ENCODE peak calls at places on chromosomes 16 and 17, in nine cellular contexts. U is GM23248, F is neural progenitor cell, H is stomach, O is right lobe of liver, N is tibial artery, C is psoas muscle, W is OCI-LY7, K is left lung. G is an unnamed sample. For H3K4me1, the result is how much of the 10 kb centered on the place peaks cover.

GRCh38 chr16:79069634-79070033 is 530.9 kb downstream of the MAF start:
- DNase-seq in H (no peak), O (no peak), U (no peak), N (no peak), W (no peak), C (no peak), F (no peak), K (no peak), G (no peak)

GRCh38 chr17:1090454-1091189 is 89.2 kb downstream of the ABR start:
- DNase-seq in U (no peak), N (no peak), O (no peak), H (peak), C (no peak), W (no peak), F (no peak), K (no peak), G (no peak)

GRCh38 chr17:83144421-83145357 is 65.3 kb downstream of the METRNL start:
- DNase-seq in C (peak), O (no peak), F (no peak), K (no peak), H (no peak), N (no peak), U (peak), W (no peak), G (no peak)

GRCh38 chr16:2005646-2006045 is 4.0 kb downstream of the ZNF598 start:
- DNase-seq in N (no peak), F (no peak), W (no peak), K (no peak), C (no peak), U (no peak), H (no peak), O (peak), G (peak)

GRCh38 chr16:11229432-11229831 is 26.6 kb downstream of the SOCS1 start:
- DNase-seq in O (no peak), K (no peak), C (no peak), U (no peak), H (no peak), N (no peak), W (no peak), F (no peak), G (no peak)

GRCh38 chr16:70568601-70569217 is 45.1 kb downstream of the SF3B3 start:
- DNase-seq in U (no peak), W (no peak), K (no peak), O (no peak), N (no peak), H (no peak), F (no peak), C (no peak), G (no peak)

GRCh38 chr16:67170948-67171649 is 761 bp downstream of the NOL3 start:
- DNase-seq in N (no peak), U (peak), C (no peak), K (no peak), W (no peak), F (no peak), O (no peak), H (no peak), G (no peak)

GRCh38 chr17:74442670-74443515 is 11.0 kb downstream of the GPRC5C start:
- DNase-seq in O (peak), F (peak), C (peak), N (peak), H (peak), K (peak), W (peak), U (peak), G (peak)

GRCh38 chr16:49884033-49884707 is 28.3 kb upstream of the ZNF423 start:
- DNase-seq in K (no peak), U (peak), F (no peak), W (no peak), N (no peak), H (no peak), O (no peak), C (no peak), G (no peak)

GRCh38 chr16:19389246-19389645 is 28.4 kb upstream of the TMC5 start:
- DNase-seq in U (peak), K (peak), C (no peak), O (peak), F (peak), N (no peak), H (peak), W (peak), G (peak)

GRCh38 chr16:58511933-58512815 is 3.1 kb upstream of the SETD6 start:
- DNase-seq in W (peak), C (peak), K (peak), N (peak), F (peak), H (peak), U (peak), O (peak), G (peak)

GRCh38 chr17:82956726-82957468 is 117.1 kb upstream of the ZNF750 start:
- DNase-seq in K (peak), U (no peak), C (peak), N (no peak), H (peak), F (no peak), W (no peak), O (peak), G (peak)

GRCh38 chr17:34570491-34570890 is 8.9 kb upstream of the TMEM132E start:
- DNase-seq in C (no peak), W (no peak), F (no peak), O (no peak), U (peak), K (no peak), H (no peak), N (no peak), G (no peak)

GRCh38 chr17:75514299-75515228 is 773 bp downstream of the CASKIN2 start:
- DNase-seq in F (peak), K (no peak), O (no peak), H (no peak), W (no peak), C (no peak), U (peak), N (no peak), G (peak)

GRCh38 chr17:50468120-50469004 is at the start of gene CHAD:
- DNase-seq in F (peak), C (peak), U (peak), H (no peak), W (no peak), O (peak), N (no peak), K (peak), G (peak)

GRCh38 chr16:10976663-10977062 is 32.3 kb downstream of the CLEC16A start:
- DNase-seq in O (no peak), K (no peak), H (no peak), F (no peak), U (no peak), W (no peak), N (no peak), C (no peak), G (no peak)

GRCh38 chr16:87101903-87102302 is 215.3 kb downstream of the C16orf95 start:
- DNase-seq in C (no peak), H (no peak), N (no peak), K (no peak), W (no peak), F (no peak), U (peak), O (no peak), G (no peak)

GRCh38 chr17:78823282-78824046 is 17.1 kb downstream of the USP36 start:
- DNase-seq in K (no peak), O (no peak), F (peak), U (no peak), C (no peak), H (no peak), N (no peak), W (no peak), G (peak)

GRCh38 chr16:67326472-67327309 is at the start of the genes KCTD19 and LRRC36:
- DNase-seq in O (peak), C (peak), H (peak), F (peak), N (peak), K (peak), U (peak), W (no peak), G (peak)

GRCh38 chr17:67759355-67760171 is 41.8 kb downstream of the NOL11 start:
- DNase-seq in F (no peak), W (peak), H (no peak), K (no peak), C (peak), O (peak), U (peak), N (no peak), G (peak)

GRCh38 chr17:80940171-80941123 is 51.2 kb upstream of the CHMP6 start:
- DNase-seq in N (no peak), K (peak), W (peak), U (no peak), H (no peak), F (no peak), C (no peak), O (peak), G (peak)

GRCh38 chr17:81335388-81336157 is 40.5 kb upstream of the SLC38A10 start:
- DNase-seq in O (no peak), W (no peak), N (no peak), C (no peak), H (no peak), U (no peak), K (no peak), F (no peak), G (peak)

GRCh38 chr17:77215281-77215680 is 74.5 kb downstream of the SEC14L1 start:
- DNase-seq in O (no peak), W (no peak), C (no peak), U (no peak), F (no peak), K (no peak), N (no peak), H (no peak), G (no peak)

GRCh38 chr17:77217136-77217535 is 76.4 kb downstream of the SEC14L1 start:
- DNase-seq in N (no peak), C (no peak), H (no peak), F (no peak), U (no peak), K (no peak), O (peak), W (no peak), G (no peak)

GRCh38 chr17:77218902-77219301 is 78.1 kb downstream of the SEC14L1 start:
- DNase-seq in H (no peak), O (peak), F (no peak), N (no peak), C (no peak), K (no peak), W (no peak), U (no peak), G (peak)

GRCh38 chr17:77216435-77216980 is 75.7 kb downstream of the SEC14L1 start:
- DNase-seq in W (no peak), N (no peak), H (no peak), F (no peak), O (no peak), K (no peak), C (no peak), U (no peak), G (no peak)

GRCh38 chr17:77217566-77217965 is 76.8 kb downstream of the SEC14L1 start:
- DNase-seq in O (peak), U (no peak), W (no peak), N (no peak), K (no peak), H (no peak), F (no peak), C (no peak), G (no peak)
- H3K4me1 ChIP-seq in O (under half), U (under half), W (under half), N (under half), K (under half), H (under half), F (under half), C (under half), G (under half)

DNA sequence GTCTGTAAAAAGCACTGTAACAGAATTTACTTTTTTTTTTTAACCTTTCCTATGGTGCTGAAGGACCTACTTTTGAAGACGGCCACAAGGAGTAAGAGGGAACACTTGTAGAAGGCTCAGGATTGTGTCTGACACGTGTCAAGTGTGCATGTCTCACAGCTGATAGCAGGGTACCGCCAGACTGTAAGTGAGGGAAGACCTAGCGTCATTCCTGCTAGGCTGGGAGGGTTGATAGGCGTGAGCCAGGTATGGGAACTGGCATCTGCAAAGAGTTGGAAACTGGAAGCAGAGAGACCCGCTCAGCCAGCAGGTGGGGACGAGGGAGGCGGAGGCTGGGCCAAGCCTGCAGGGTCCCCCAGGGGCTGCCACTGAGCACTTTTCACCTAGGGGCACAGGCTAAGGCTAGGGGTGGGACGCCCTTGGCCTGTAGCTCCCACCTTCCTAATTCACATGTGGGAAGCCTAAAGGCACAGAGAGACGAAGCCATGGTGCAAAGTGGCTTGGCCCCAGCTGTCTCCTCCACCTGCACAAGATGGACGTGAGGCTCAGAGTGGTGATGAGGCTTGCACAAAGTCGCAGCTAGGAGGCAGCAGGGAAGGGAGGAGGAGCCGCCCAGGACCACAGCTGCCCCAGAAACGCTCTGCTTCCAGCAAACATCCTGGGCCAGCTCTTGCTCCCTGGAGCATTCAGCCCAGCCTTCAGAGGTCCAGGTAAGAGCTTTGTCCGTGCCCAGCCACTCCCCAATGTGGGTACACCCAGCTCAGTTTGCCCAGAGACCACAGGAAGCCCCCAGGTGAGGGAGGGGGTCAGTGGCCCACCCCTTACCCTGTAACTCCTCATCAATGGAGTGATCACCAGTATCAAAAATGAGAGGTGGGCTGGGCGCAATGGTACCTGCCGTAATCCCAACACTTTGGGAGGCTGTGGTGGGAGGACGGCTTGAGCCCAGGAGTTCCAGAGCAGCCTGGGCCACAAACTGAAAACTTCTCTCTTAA is 18.9 kb downstream of the VASN start:
- DNase-seq in K (no peak), H (no peak), O (no peak), F (peak), N (no peak), C (no peak), W (no peak), U (no peak), G (no peak)
- H3K4me1 ChIP-seq in K (under half), H (under half), O (under half), F (half or more), N (under half), C (under half), W (under half), U (half or more), G (half or more)

GRCh38 chr16:12930881-12931280 is 29.5 kb downstream of the SHISA9 start:
- DNase-seq in W (no peak), N (no peak), H (no peak), F (no peak), O (no peak), C (no peak), U (no peak), K (no peak), G (no peak)
- H3K4me1 ChIP-seq in W (under half), N (under half), H (under half), F (under half), O (under half), C (under half), U (under half), K (under half), G (under half)

DNA sequence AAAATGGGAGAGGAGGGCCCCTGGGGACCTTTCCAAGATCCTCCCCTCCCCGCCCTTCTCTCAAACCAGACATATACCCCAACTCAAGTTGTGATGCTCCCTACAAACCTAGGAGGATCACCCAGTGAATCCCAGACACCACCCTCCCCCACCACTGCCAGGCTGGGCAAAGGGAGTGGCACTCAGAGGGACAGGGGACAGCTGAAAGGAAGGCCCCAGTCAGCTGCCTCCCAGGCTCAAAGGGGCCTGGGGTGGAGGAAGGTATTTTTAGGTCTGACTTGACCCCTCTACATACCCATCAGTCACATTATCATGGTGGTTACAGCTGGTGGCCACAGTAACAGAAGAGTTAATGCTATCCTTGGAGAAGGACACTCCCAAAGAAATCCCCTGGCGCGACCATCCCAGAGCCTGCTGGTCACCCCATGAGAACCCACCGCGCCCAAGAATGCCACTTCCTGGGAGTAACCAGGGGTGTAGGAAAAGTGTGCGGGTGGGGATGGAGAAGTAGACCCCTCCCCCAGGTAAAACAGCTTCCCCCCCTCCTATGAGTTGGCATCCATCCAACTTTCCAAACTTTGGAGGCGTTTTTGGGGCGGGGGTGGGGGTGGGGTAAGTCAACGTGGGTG is 1.2 kb downstream of the CACNB1 start:
- DNase-seq in U (peak), W (no peak), H (no peak), F (no peak), N (no peak), C (peak), K (no peak), O (no peak), G (no peak)
- H3K4me1 ChIP-seq in U (under half), W (under half), H (half or more), F (under half), N (under half), C (under half), K (half or more), O (under half), G (half or more)

DNA sequence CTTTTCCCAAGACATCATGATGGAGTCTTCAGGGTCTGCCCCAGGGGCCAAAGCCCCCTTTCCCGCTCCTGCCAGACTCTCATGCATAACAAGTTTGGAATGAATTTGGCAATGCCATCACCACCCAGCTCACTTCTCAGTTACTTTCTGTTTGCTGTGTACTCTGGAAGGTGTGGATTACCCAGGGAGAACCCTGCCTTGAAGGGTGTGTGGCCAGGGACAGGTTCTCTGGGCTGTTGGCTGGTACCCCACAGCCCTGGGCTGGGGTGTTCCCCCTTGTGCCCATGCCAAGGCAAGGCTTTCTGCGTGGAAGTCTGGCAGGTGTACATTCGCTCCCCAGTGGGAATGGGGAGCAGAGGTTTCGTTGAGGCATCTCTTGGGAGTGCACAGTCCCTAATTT is 187.7 kb downstream of the CCDC182 start:
- DNase-seq in K (no peak), N (no peak), W (no peak), C (no peak), F (no peak), U (no peak), O (no peak), H (no peak), G (no peak)
- H3K4me1 ChIP-seq in K (under half), N (under half), W (half or more), C (under half), F (half or more), U (under half), O (under half), H (under half), G (half or more)

G was measured in spleen.